ENCODE peak calls at places on chromosome 1, in eight cellular contexts. I is choroid plexus epithelial cell; P is stimulated activated CD4-positive, alpha-beta T cell treated with anti-CD3 and anti-CD28 coated beads, Interleukin-12 subunit alpha, Interleukin-12 subunit beta, amount 100 ng/mL, for 4 hours; R is H9; U is NCI-H446 treated with DMSO at 0.1 percent for 48 hours; H is GM03348; O is HEK293T; M is glomerular endothelial cell. G is an unnamed sample.

GRCh38 chr1:228104526-228105251 is 1.6 kb upstream of the C1orf35 start:
- DNase-seq in I (no peak), P (no peak), R (peak; percentile 22), U (no peak), H (no peak), O (no peak), M (no peak), G (no peak)

GRCh38 chr1:183432548-183432875 is 14.3 kb upstream of the NMNAT2 start:
- DNase-seq in I (no peak), P (no peak), R (no peak), U (no peak), H (no peak), O (no peak), M (no peak), G (peak; percentile 13)

GRCh38 chr1:119275145-119275929 is 93.2 kb upstream of the HAO2 start:
- DNase-seq in I (peak; percentile 85), P (peak; percentile 24), R (peak; percentile 54), U (peak; percentile 29), H (peak; percentile 73), O (peak; percentile 71), M (peak; percentile 48), G (peak; percentile 90)

GRCh38 chr1:36178479-36179219 is 22.7 kb downstream of the MAP7D1 start:
- DNase-seq in I (no peak), P (no peak), R (peak; percentile 98), U (no peak), H (no peak), O (no peak), M (no peak), G (no peak)

GRCh38 chr1:80217377-80217986 is 1211.0 kb upstream of the ADGRL4 start:
- DNase-seq in I (peak; percentile 79), P (no peak), R (no peak), U (peak; percentile 84), H (peak; percentile 54), O (peak; percentile 60), M (no peak), G (peak; percentile 86)

GRCh38 chr1:198788561-198789064 is 149.8 kb downstream of the PTPRC start:
- DNase-seq in I (peak; percentile 87), P (no peak), R (peak; percentile 71), U (no peak), H (no peak), O (peak; percentile 42), M (peak; percentile 33), G (no peak)

GRCh38 chr1:31802190-31803150 is 13.4 kb downstream of the SPOCD1 start:
- DNase-seq in I (peak; percentile 60), P (no peak), R (no peak), U (no peak), H (no peak), O (no peak), M (no peak), G (peak; percentile 24)

GRCh38 chr1:79811173-79811572 is 804.6 kb upstream of the ADGRL4 start:
- DNase-seq in I (peak; percentile 55), P (no peak), R (no peak), U (no peak), H (peak; percentile 52), O (no peak), M (peak; percentile 85), G (peak; percentile 25)

GRCh38 chr1:61524206-61524605 is 200.7 kb downstream of the TM2D1 start:
- DNase-seq in I (no peak), P (no peak), R (no peak), U (no peak), H (no peak), O (no peak), M (no peak), G (peak; percentile 70)

GRCh38 chr1:50208296-50208695 is 99.6 kb downstream of the ELAVL4 start:
- DNase-seq in I (no peak), P (no peak), R (no peak), U (no peak), H (no peak), O (no peak), M (no peak), G (no peak)

GRCh38 chr1:213973129-213973528 is 14.6 kb upstream of the PROX1 start:
- DNase-seq in I (no peak), P (no peak), R (no peak), U (no peak), H (no peak), O (no peak), M (no peak), G (no peak)

GRCh38 chr1:43269627-43270375 is at the start of gene TMEM125:
- DNase-seq in I (no peak), P (no peak), R (peak; percentile 33), U (no peak), H (peak; percentile 7), O (no peak), M (no peak), G (no peak)

GRCh38 chr1:153764315-153764714 is 10.9 kb upstream of the SLC27A3 start:
- DNase-seq in I (no peak), P (no peak), R (no peak), U (no peak), H (no peak), O (no peak), M (no peak), G (no peak)

GRCh38 chr1:231856426-231856825 is 229.8 kb downstream of the DISC1 start:
- DNase-seq in I (no peak), P (no peak), R (no peak), U (no peak), H (no peak), O (no peak), M (no peak), G (no peak)

GRCh38 chr1:241715956-241716355 is 63.9 kb downstream of the WDR64 start:
- DNase-seq in I (peak; percentile 64), P (no peak), R (no peak), U (no peak), H (no peak), O (no peak), M (no peak), G (peak; percentile 25)

G was measured in adipocyte.